ENCODE peak calls at places on chromosomes 7 and 10, in eight cellular contexts. L, I, N, F, K, T, O and D are unnamed samples.

GRCh38 chr7:143375298-143376034 is 5.7 kb upstream of the ZYX start:
- DNase-seq in F (no peak), K (no peak), L (no peak), N (no peak), O (no peak), T (peak; percentile 68), I (peak; percentile 39), D (no peak)

GRCh38 chr10:89090760-89091455 is 100.3 kb downstream of the FAS start:
- DNase-seq in K (no peak), L (peak; percentile 36), O (no peak), I (no peak), T (no peak), F (no peak), N (no peak), D (no peak)

GRCh38 chr10:74199315-74199714 is 48.3 kb downstream of the ADK start:
- DNase-seq in L (no peak), I (no peak), T (no peak), F (no peak), N (no peak), O (no peak), K (no peak), D (no peak)

GRCh38 chr10:97888641-97889262 is 39.1 kb downstream of the GOLGA7B start:
- DNase-seq in K (peak; percentile 46), L (peak; percentile 7), I (no peak), F (peak; percentile 74), O (peak; percentile 76), N (peak; percentile 58), T (no peak), D (peak; percentile 14)

GRCh38 chr10:29621161-29621560 is 13.6 kb downstream of the SVIL start:
- DNase-seq in O (no peak), I (no peak), F (peak; percentile 15), L (peak; percentile 19), T (peak; percentile 89), N (no peak), K (no peak), D (peak; percentile 85)

GRCh38 chr10:105070249-105070648 is 429.2 kb downstream of the SORCS3 start:
- DNase-seq in F (no peak), T (no peak), N (no peak), I (no peak), O (no peak), L (no peak), K (no peak), D (no peak)

GRCh38 chr7:47724335-47724982 is 142.5 kb upstream of the TNS3 start:
- DNase-seq in N (no peak), T (peak; percentile 70), I (no peak), L (peak; percentile 96), F (peak; percentile 22), K (no peak), O (no peak), D (peak; percentile 72)

GRCh38 chr10:6416892-6417512 is 163.1 kb downstream of the PRKCQ start:
- DNase-seq in F (peak; percentile 75), I (no peak), T (no peak), L (peak; percentile 57), O (no peak), N (peak; percentile 35), K (no peak), D (no peak)

GRCh38 chr7:156560696-156561210 is 79.8 kb upstream of the RNF32 start:
- DNase-seq in O (no peak), T (no peak), K (no peak), I (no peak), N (no peak), L (no peak), F (no peak), D (no peak)

GRCh38 chr10:21056461-21056860 is 159.3 kb upstream of the NEBL start:
- DNase-seq in T (no peak), N (no peak), O (no peak), L (no peak), I (no peak), K (no peak), F (no peak), D (no peak)

GRCh38 chr10:80486785-80487421 is 32.8 kb downstream of the TSPAN14 start:
- DNase-seq in N (no peak), K (no peak), T (peak; percentile 29), L (no peak), O (no peak), I (no peak), F (no peak), D (no peak)

GRCh38 chr10:30531751-30532530 is 97.6 kb downstream of the LYZL2 start:
- DNase-seq in I (no peak), F (no peak), K (no peak), L (no peak), N (no peak), T (no peak), O (no peak), D (no peak)

GRCh38 chr10:6782378-6782777 is 202.3 kb upstream of the PRKCQ start:
- DNase-seq in K (no peak), I (no peak), T (no peak), O (no peak), F (no peak), L (no peak), N (no peak), D (no peak)

GRCh38 chr7:105655901-105656380 is 74.6 kb upstream of the EFCAB10 start:
- DNase-seq in I (no peak), F (no peak), N (no peak), L (no peak), O (no peak), K (no peak), T (no peak), D (no peak)

GRCh38 chr7:105656922-105657521 is 75.7 kb upstream of the EFCAB10 start:
- DNase-seq in N (peak; percentile 19), F (peak; percentile 58), O (no peak), K (no peak), L (no peak), T (no peak), I (peak; percentile 60), D (no peak)

GRCh38 chr7:105653441-105654005 is 72.2 kb upstream of the EFCAB10 start:
- DNase-seq in O (no peak), L (no peak), F (no peak), K (no peak), N (no peak), I (no peak), T (no peak), D (no peak)

GRCh38 chr7:105654095-105654686 is 72.9 kb upstream of the EFCAB10 start:
- DNase-seq in N (no peak), T (no peak), F (no peak), K (no peak), I (no peak), L (no peak), O (no peak), D (no peak)

GRCh38 chr7:105654994-105655900 is 74.0 kb upstream of the EFCAB10 start:
- DNase-seq in O (no peak), F (no peak), N (no peak), T (no peak), K (no peak), L (peak; percentile 67), I (no peak), D (peak; percentile 17)
- H3K4me3 ChIP-seq in O (no peak overlapping the region), F (no peak overlapping the region), N (no peak overlapping the region), T (no peak overlapping the region), K (no peak overlapping the region), L (no peak overlapping the region), I (no peak overlapping the region), D (no peak overlapping the region)

GRCh38 chr7:98210513-98211220 is 572 bp upstream of the BHLHA15 start:
- DNase-seq in L (no peak), T (peak; percentile 79), N (no peak), F (no peak), I (no peak), K (peak; percentile 34), O (no peak), D (no peak)
- H3K4me3 ChIP-seq in L (peak overlapping the region; percentile 18), T (no peak overlapping the region), N (no peak overlapping the region), F (peak overlapping the region; percentile 61), I (no peak overlapping the region), K (peak overlapping the region; percentile 49), O (no peak overlapping the region), D (peak overlapping the region; percentile 30)

GRCh38 chr7:44313621-44314031 is 11.8 kb downstream of the CAMK2B start:
- DNase-seq in L (no peak), K (no peak), N (no peak), T (peak; percentile 79), O (no peak), I (no peak), F (no peak), D (no peak)
- H3K4me3 ChIP-seq in L (no peak overlapping the region), K (no peak overlapping the region), N (no peak overlapping the region), T (no peak overlapping the region), O (no peak overlapping the region), I (no peak overlapping the region), F (no peak overlapping the region), D (no peak overlapping the region)

GRCh38 chr10:1249142-1249541 is 193.0 kb downstream of the WDR37 start:
- DNase-seq in F (no peak), K (no peak), L (no peak), T (peak; percentile 45), N (no peak), O (no peak), I (no peak), D (no peak)
- H3K4me3 ChIP-seq in F (no peak overlapping the region), K (no peak overlapping the region), L (no peak overlapping the region), T (no peak overlapping the region), N (no peak overlapping the region), O (no peak overlapping the region), I (no peak overlapping the region), D (no peak overlapping the region)

GRCh38 chr10:70254795-70255328 is 21.6 kb upstream of the PPA1 start:
- DNase-seq in L (no peak), K (no peak), N (no peak), I (no peak), F (no peak), O (no peak), T (peak; percentile 81), D (no peak)

GRCh38 chr10:70256463-70256862 is 23.2 kb upstream of the PPA1 start:
- DNase-seq in F (no peak), T (no peak), I (no peak), N (no peak), L (no peak), O (no peak), K (no peak), D (no peak)

GRCh38 chr10:70255329-70256299 is 22.4 kb upstream of the PPA1 start:
- DNase-seq in L (no peak), K (no peak), N (peak; percentile 90), T (no peak), O (peak; percentile 44), F (no peak), I (no peak), D (no peak)

GRCh38 chr10:70260259-70260658 is 23.5 kb downstream of the NPFFR1 start:
- DNase-seq in T (peak; percentile 66), L (no peak), O (no peak), I (no peak), K (no peak), N (no peak), F (no peak), D (no peak)

DNA sequence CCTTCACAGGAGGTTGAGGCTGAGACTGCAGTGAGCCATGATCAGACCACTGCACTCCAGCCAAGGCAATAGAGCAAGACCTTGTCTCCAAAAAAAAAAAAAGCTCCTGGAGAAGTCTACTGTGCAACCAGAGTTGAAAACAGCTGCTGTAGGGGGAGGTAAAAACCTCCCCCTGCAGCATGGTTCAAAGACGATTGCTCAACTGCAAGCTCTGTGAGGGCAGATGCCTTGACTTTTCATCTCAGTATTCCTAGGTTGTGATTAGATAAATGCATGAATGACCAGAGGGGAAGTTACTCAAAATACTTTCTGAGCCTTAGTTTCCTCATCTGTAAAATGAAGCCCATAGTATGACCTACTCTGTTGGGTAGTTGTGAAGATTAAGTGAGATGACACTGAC is 25.0 kb upstream of the PPA1 start:
- DNase-seq in L (no peak), T (peak; percentile 39), N (no peak), K (no peak), O (no peak), I (no peak), F (no peak), D (no peak)
- H3K4me3 ChIP-seq in L (no peak overlapping the region), T (no peak overlapping the region), N (no peak overlapping the region), K (no peak overlapping the region), O (no peak overlapping the region), I (no peak overlapping the region), F (no peak overlapping the region), D (no peak overlapping the region)